ENCODE peak calls at places on chromosomes 3 and 15, in eight cellular contexts. P is lower lobe of right lung, M is fibroblast of villous mesenchyme, D is PC-3, N is psoas muscle, E is A549, U is upper lobe of right lung, Q is pancreas. B is an unnamed sample.

GRCh38 chr15:88844749-88845386 is 41.6 kb downstream of the ACAN start:
- DNase-seq in D (no peak), N (no peak), E (no peak), P (no peak), U (no peak), Q (no peak), M (no peak), B (no peak)

GRCh38 chr3:129584631-129585030 is 21.8 kb downstream of the PLXND1 start:
- DNase-seq in U (no peak), M (no peak), P (no peak), N (no peak), Q (no peak), E (no peak), D (no peak), B (no peak)

GRCh38 chr3:37945803-37946530 is 44.6 kb upstream of the VILL start:
- DNase-seq in U (no peak), P (no peak), D (peak), M (peak), E (peak), N (no peak), Q (no peak), B (peak)

GRCh38 chr15:95291878-95292472 is 1038.5 kb upstream of the NR2F2 start:
- DNase-seq in U (no peak), E (peak), M (peak), D (peak), Q (no peak), N (no peak), P (no peak), B (peak)

GRCh38 chr3:42063886-42064285 is 27.3 kb upstream of the TRAK1 start:
- DNase-seq in N (no peak), E (peak), M (peak), D (no peak), Q (no peak), P (no peak), U (no peak), B (peak)

GRCh38 chr3:40920041-40920440 is 279.3 kb upstream of the CTNNB1 start:
- DNase-seq in U (no peak), D (peak), P (no peak), M (peak), E (no peak), N (no peak), Q (no peak), B (peak)

GRCh38 chr3:58994746-58995330 is 55.0 kb downstream of the CFAP20DC start:
- DNase-seq in P (no peak), M (peak), U (no peak), E (peak), D (peak), N (no peak), Q (peak), B (peak)

GRCh38 chr3:191238321-191238817 is 39.3 kb downstream of the OSTN start:
- DNase-seq in E (no peak), P (no peak), N (no peak), D (peak), Q (no peak), M (peak), U (no peak), B (peak)

GRCh38 chr15:64013179-64014043 is 32.9 kb downstream of the DAPK2 start:
- DNase-seq in D (peak), P (no peak), N (no peak), E (no peak), U (no peak), M (peak), Q (no peak), B (peak)

GRCh38 chr3:126827121-126827520 is 123.1 kb downstream of the CHCHD6 start:
- DNase-seq in U (no peak), Q (no peak), P (no peak), D (no peak), M (no peak), N (peak), E (no peak), B (peak)

GRCh38 chr15:78938608-78939488 is 6.0 kb downstream of the CTSH start:
- DNase-seq in M (no peak), N (no peak), U (no peak), P (no peak), Q (no peak), D (no peak), E (no peak), B (peak)

GRCh38 chr3:53303957-53304356 is 43.4 kb downstream of the DCP1A start:
- DNase-seq in N (no peak), M (no peak), Q (no peak), E (no peak), P (no peak), U (no peak), D (no peak), B (peak)

GRCh38 chr15:67003586-67003985 is 61.8 kb upstream of the SMAD3 start:
- DNase-seq in N (no peak), Q (no peak), M (no peak), D (peak), U (no peak), E (peak), P (no peak), B (no peak)

GRCh38 chr15:40823572-40824343 is 4.8 kb downstream of the PPP1R14D start:
- DNase-seq in E (no peak), D (peak), Q (no peak), N (no peak), M (no peak), U (no peak), P (no peak), B (no peak)

GRCh38 chr3:197289726-197290125 is 8.7 kb downstream of the DLG1 start:
- DNase-seq in E (no peak), D (peak), M (no peak), P (no peak), N (no peak), Q (no peak), U (no peak), B (no peak)

GRCh38 chr3:107035176-107035575 is 342.1 kb upstream of the CCDC54 start:
- DNase-seq in M (no peak), D (no peak), E (no peak), P (no peak), Q (no peak), N (no peak), U (no peak), B (no peak)

GRCh38 chr3:42769477-42770131 is 3.4 kb downstream of the CCDC13 start:
- DNase-seq in D (no peak), P (no peak), N (no peak), E (no peak), M (no peak), U (no peak), Q (no peak), B (no peak)

GRCh38 chr3:65607101-65607500 is 431.6 kb downstream of the MAGI1 start:
- DNase-seq in E (no peak), N (no peak), D (peak), Q (no peak), P (no peak), M (no peak), U (no peak), B (no peak)

GRCh38 chr15:90044916-90045371 is 43.8 kb downstream of the ZNF710 start:
- DNase-seq in N (no peak), E (no peak), D (no peak), M (no peak), Q (no peak), U (no peak), P (no peak), B (no peak)

GRCh38 chr3:10341901-10342398 is 21.0 kb upstream of the SEC13 start:
- DNase-seq in P (no peak), U (no peak), M (no peak), Q (no peak), E (no peak), N (peak), D (no peak), B (no peak)

GRCh38 chr3:38782148-38782547 is 33.9 kb downstream of the SCN10A start:
- DNase-seq in U (no peak), N (no peak), M (no peak), P (no peak), D (peak), E (no peak), Q (no peak), B (no peak)

GRCh38 chr15:89812126-89812846 is 2.4 kb downstream of the ANPEP start:
- DNase-seq in N (peak), E (no peak), P (peak), Q (peak), M (peak), U (no peak), D (no peak), B (peak)

GRCh38 chr15:80844011-80844732 is 65.0 kb downstream of the CEMIP start:
- DNase-seq in Q (no peak), U (no peak), P (no peak), E (peak), N (no peak), D (peak), M (peak), B (peak)

GRCh38 chr3:30286007-30286669 is 320.3 kb upstream of the TGFBR2 start:
- DNase-seq in Q (peak), D (peak), M (peak), U (no peak), P (peak), N (peak), E (peak), B (peak)

GRCh38 chr3:49716691-49717538 is 2.6 kb downstream of the AMIGO3 start:
- DNase-seq in N (no peak), E (no peak), M (no peak), D (no peak), P (no peak), U (peak), Q (no peak), B (no peak)

GRCh38 chr3:48215466-48215865 is 7.8 kb upstream of the CAMP start:
- DNase-seq in D (no peak), P (no peak), M (peak), Q (no peak), N (peak), E (no peak), U (peak), B (peak)

GRCh38 chr3:122074621-122075265 is 19.6 kb downstream of the CD86 start:
- DNase-seq in U (peak), E (no peak), P (peak), D (no peak), N (peak), M (no peak), Q (no peak), B (no peak)

GRCh38 chr15:89531796-89532537 is 35.6 kb upstream of the RHCG start:
- DNase-seq in D (peak), P (no peak), E (no peak), N (no peak), Q (no peak), M (no peak), U (no peak), B (no peak)

GRCh38 chr3:14418670-14419250 is 16.4 kb downstream of the SLC6A6 start:
- DNase-seq in Q (peak), P (peak), M (no peak), D (no peak), U (peak), E (no peak), N (no peak), B (no peak)

GRCh38 chr15:44713006-44713966 is 2.0 kb downstream of the B2M start:
- DNase-seq in P (no peak), D (peak), N (no peak), Q (no peak), E (peak), U (no peak), M (peak), B (peak)

GRCh38 chr15:63236272-63236671 is 41.1 kb upstream of the APH1B start:
- DNase-seq in Q (no peak), E (no peak), P (no peak), D (peak), M (peak), U (no peak), N (no peak), B (peak)

GRCh38 chr3:62246094-62246493 is 127.3 kb downstream of the FEZF2 start:
- DNase-seq in P (no peak), N (no peak), Q (no peak), M (no peak), D (no peak), U (no peak), E (no peak), B (no peak)

GRCh38 chr15:65092046-65092770 is 15.7 kb downstream of the KBTBD13 start:
- DNase-seq in M (no peak), U (no peak), P (no peak), E (no peak), Q (no peak), D (no peak), N (no peak), B (no peak)

GRCh38 chr15:78811825-78812183 is 540 bp upstream of the ADAMTS7 start:
- DNase-seq in D (no peak), U (no peak), E (no peak), N (peak), P (peak), M (no peak), Q (no peak), B (no peak)

GRCh38 chr3:195196266-195196665 is 74.7 kb downstream of the XXYLT1 start:
- DNase-seq in N (no peak), U (no peak), E (no peak), P (no peak), Q (no peak), D (peak), M (peak), B (peak)
- H3K4me3 ChIP-seq in N (no peak), U (no peak), E (no peak), P (no peak), Q (no peak), D (no peak), M (no peak), B (no peak)

GRCh38 chr3:169929830-169930519 is 18.6 kb downstream of the SAMD7 start:
- DNase-seq in N (no peak), U (no peak), Q (no peak), M (no peak), D (peak), P (no peak), E (no peak), B (no peak)
- TF ChIP-seq CTCF in N (no peak), U (no peak), Q (no peak), M (no peak), D (peak), P (no peak), E (no peak), B (no peak)

DNA sequence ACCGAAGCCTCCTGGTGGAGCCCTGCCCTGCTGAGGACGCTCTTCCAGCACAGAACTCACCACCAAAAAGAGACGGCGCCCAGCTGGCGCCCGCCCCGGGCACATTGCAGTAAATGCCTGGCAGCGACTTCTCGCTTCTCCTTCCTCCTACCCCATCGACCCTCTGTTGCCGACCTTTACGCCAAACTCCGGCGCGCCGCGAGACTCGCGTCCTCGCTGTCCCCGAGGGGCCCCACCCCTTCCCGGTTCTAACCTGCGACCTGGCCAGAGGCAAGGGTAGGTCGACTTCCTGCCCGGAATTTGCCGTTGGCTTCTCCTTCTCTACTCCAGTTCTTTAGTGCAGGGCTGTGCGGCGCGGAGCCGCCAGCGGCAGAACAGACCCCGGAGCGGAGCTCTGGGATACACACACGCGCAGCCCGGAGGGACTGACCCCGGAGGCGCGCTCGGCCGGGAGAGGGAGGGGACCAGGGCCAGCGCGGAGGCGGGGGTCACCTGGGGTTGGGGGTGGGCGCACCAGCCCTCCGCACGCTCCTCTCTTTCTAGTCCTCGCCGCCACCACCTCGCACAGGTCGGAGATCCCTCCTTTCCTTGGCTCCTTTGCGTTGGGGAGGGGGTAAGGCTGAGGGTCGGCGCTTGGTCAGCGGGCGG is 226.6 kb upstream of the AZI2 start:
- DNase-seq in E (no peak), Q (peak), U (peak), N (peak), D (no peak), M (no peak), P (peak), B (no peak)
- H3K4me3 ChIP-seq in E (peak), Q (peak), U (peak), N (peak), D (peak), M (no peak), P (peak), B (peak)

GRCh38 chr3:69012111-69012835 is 1.2 kb downstream of the EOGT start:
- DNase-seq in N (peak), Q (peak), E (no peak), P (peak), U (peak), M (no peak), D (no peak), B (peak)

GRCh38 chr3:69014022-69014580 is 617 bp upstream of the EOGT start:
- DNase-seq in E (no peak), D (no peak), M (no peak), N (no peak), Q (no peak), U (no peak), P (no peak), B (no peak)

GRCh38 chr3:69013256-69014021 is at the start of gene EOGT:
- DNase-seq in P (peak), M (peak), D (peak), E (peak), U (peak), N (peak), Q (peak), B (peak)

GRCh38 chr3:69011331-69011730 is 2.2 kb downstream of the EOGT start:
- DNase-seq in U (no peak), P (no peak), E (no peak), M (no peak), N (no peak), Q (no peak), D (no peak), B (no peak)

DNA sequence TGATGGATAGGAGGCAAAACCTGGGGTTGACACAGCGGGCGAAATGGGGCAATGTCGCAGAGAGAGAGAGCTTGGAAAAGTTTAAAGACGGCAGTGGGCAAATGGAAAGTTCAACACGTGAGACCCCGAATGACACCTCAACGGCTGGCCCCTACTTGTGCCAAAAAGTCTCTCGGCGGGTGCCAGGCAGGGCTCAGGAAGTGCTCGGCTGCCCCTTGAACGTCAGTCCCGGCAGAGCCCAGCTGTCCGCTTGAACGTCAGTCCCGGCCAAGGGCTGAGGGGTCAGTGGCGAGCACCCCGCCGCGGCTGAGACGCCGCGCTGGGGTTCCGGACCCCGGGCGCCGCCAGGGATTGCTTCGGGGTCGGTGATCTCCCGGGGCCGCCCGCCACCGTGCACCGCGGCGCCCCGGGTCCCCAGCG is 638 bp downstream of the EOGT start:
- DNase-seq in Q (peak), U (peak), P (peak), E (peak), D (peak), M (peak), N (peak), B (peak)
- TF ChIP-seq CTCF in Q (no peak), U (no peak), P (no peak), E (no peak), D (no peak), M (peak), N (no peak), B (peak)

GRCh38 chr15:38635170-38635569 is 70.6 kb upstream of the RASGRP1 start:
- DNase-seq in M (no peak), P (no peak), U (no peak), N (no peak), E (no peak), D (no peak), Q (no peak), B (no peak)

GRCh38 chr15:38631126-38632075 is 66.8 kb upstream of the RASGRP1 start:
- DNase-seq in E (no peak), Q (no peak), N (no peak), U (no peak), P (no peak), D (no peak), M (no peak), B (no peak)

GRCh38 chr15:38638841-38639240 is 74.2 kb upstream of the RASGRP1 start:
- DNase-seq in E (no peak), M (no peak), Q (no peak), U (no peak), D (no peak), N (no peak), P (no peak), B (no peak)

GRCh38 chr15:38636597-38636996 is 72.0 kb upstream of the RASGRP1 start:
- DNase-seq in M (no peak), E (no peak), U (no peak), P (no peak), Q (no peak), D (no peak), N (no peak), B (no peak)
- H3K4me3 ChIP-seq in M (no peak), E (no peak), U (no peak), P (no peak), Q (no peak), D (no peak), N (no peak), B (no peak)

GRCh38 chr3:28334552-28334951 is 14.0 kb upstream of the ZCWPW2 start:
- DNase-seq in E (no peak), U (no peak), P (no peak), Q (no peak), M (no peak), N (no peak), D (peak), B (peak)
- TF ChIP-seq CTCF in E (peak), U (no peak), P (no peak), Q (no peak), M (peak), N (no peak), D (peak), B (peak)

GRCh38 chr15:92651877-92652575 is 3.5 kb downstream of the FAM174B start:
- DNase-seq in N (no peak), Q (no peak), M (no peak), E (no peak), P (no peak), U (no peak), D (no peak), B (no peak)

GRCh38 chr15:92653366-92653765 is 2.2 kb downstream of the FAM174B start:
- DNase-seq in M (no peak), U (no peak), P (no peak), E (no peak), D (no peak), Q (no peak), N (no peak), B (no peak)

GRCh38 chr15:92650966-92651365 is 4.6 kb downstream of the FAM174B start:
- DNase-seq in N (no peak), M (no peak), Q (no peak), U (no peak), D (no peak), E (no peak), P (no peak), B (no peak)

GRCh38 chr15:92653836-92654524 is 1.6 kb downstream of the FAM174B start:
- DNase-seq in U (no peak), M (no peak), D (peak), Q (peak), N (no peak), E (no peak), P (no peak), B (no peak)

DNA sequence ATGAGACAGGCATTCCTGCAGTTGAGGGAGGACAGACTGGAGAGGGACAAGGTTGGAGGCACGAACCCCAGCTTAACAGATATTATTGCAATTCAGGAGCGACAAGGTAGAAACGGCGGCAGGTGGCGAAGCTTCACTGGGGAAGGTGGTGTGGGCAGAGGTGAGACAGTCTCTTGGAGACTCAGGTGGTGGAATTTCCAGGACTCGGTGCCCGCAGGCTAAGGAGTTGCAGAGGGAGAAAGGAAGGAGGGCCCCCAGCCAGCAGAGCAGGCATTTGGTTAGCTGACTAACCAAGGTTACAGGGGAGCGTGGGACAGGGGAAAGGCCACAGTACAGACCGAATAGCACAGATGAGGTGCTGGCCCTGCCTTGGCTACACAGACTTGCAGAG is 3.0 kb downstream of the FAM174B start:
- DNase-seq in Q (peak), P (no peak), N (no peak), D (peak), M (no peak), E (no peak), U (no peak), B (no peak)
- H3K4me3 ChIP-seq in Q (peak), P (peak), N (no peak), D (peak), M (no peak), E (no peak), U (no peak), B (no peak)